ENCODE peak calls at places on chromosomes 1 and 21, in five cellular contexts. B is DMS 273 treated with DMSO at 0.1 percent for 48 hours, J is kidney, R is epithelial cell of esophagus, I is WTC11. D is an unnamed sample.
A peak's percentile ranks its signal among the peaks of the same experiment; 100 is the strongest.

GRCh38 chr1:27004471-27005165 is 8.0 kb downstream of the TENT5B start:
- DNase-seq in B (peak; percentile 64), J (no peak), R (no peak), I (peak; percentile 50), D (no peak)

GRCh38 chr1:30682396-30683275 is 40.7 kb downstream of the MATN1 start:
- DNase-seq in B (no peak), J (no peak), R (no peak), I (no peak), D (no peak)

GRCh38 chr1:224054012-224054411 is 59.9 kb upstream of the FBXO28 start:
- DNase-seq in B (no peak), J (no peak), R (peak; percentile 28), I (no peak), D (peak; percentile 67)

GRCh38 chr1:32652244-32652962 is 1.4 kb downstream of the RBBP4 start:
- DNase-seq in B (no peak), J (no peak), R (no peak), I (no peak), D (no peak)

GRCh38 chr21:46029201-46029924 is 47.8 kb downstream of the COL6A1 start:
- DNase-seq in B (no peak), J (no peak), R (no peak), I (no peak), D (no peak)

GRCh38 chr21:32457360-32457840 is 44.9 kb downstream of the EVA1C start:
- DNase-seq in B (no peak), J (peak; percentile 86), R (no peak), I (no peak), D (peak; percentile 61)

GRCh38 chr1:90687747-90688146 is 29.4 kb downstream of the BARHL2 start:
- DNase-seq in B (no peak), J (no peak), R (no peak), I (no peak), D (no peak)

GRCh38 chr1:59703226-59703917 is 111.4 kb upstream of the HOOK1 start:
- DNase-seq in B (no peak), J (no peak), R (no peak), I (no peak), D (peak; percentile 63)

GRCh38 chr1:97190326-97190725 is 468.7 kb downstream of the PTBP2 start:
- DNase-seq in B (no peak), J (no peak), R (peak; percentile 71), I (no peak), D (no peak)

GRCh38 chr1:235954306-235955283 is 87.9 kb upstream of the LYST start:
- DNase-seq in B (no peak), J (no peak), R (no peak), I (no peak), D (no peak)

GRCh38 chr1:166730299-166730888 is 108.9 kb upstream of the POGK start:
- DNase-seq in B (no peak), J (no peak), R (peak; percentile 78), I (no peak), D (no peak)

GRCh38 chr1:147851149-147851548 is 51.4 kb upstream of the GJA8 start:
- DNase-seq in B (no peak), J (no peak), R (peak; percentile 63), I (no peak), D (peak; percentile 85)

GRCh38 chr1:58155418-58156123 is 391.0 kb downstream of the OMA1 start:
- DNase-seq in B (no peak), J (no peak), R (peak; percentile 36), I (peak; percentile 68), D (no peak)

GRCh38 chr1:61183471-61184034 is 101.2 kb downstream of the NFIA start:
- DNase-seq in B (peak; percentile 69), J (peak; percentile 61), R (peak; percentile 9), I (no peak), D (peak; percentile 93)